ENCODE peak calls at places on chromosomes 13 and 19, in nine cellular contexts. W, M, V, K, T, U, C, J and O are unnamed samples.

GRCh38 chr19:51320258-51320657 is 8.8 kb downstream of the IGLON5 start:
- DNase-seq in V (no peak), W (no peak), T (no peak), C (no peak), U (no peak), K (peak; percentile 44), J (no peak), M (no peak), O (no peak)

GRCh38 chr19:10118960-10119359 is 739 bp downstream of the EIF3G start:
- DNase-seq in W (no peak), J (no peak), M (no peak), K (no peak), V (no peak), U (no peak), T (no peak), C (no peak), O (no peak)

GRCh38 chr19:51372649-51373504 is at the start of gene NKG7:
- DNase-seq in J (no peak), W (no peak), T (peak; percentile 32), V (no peak), C (no peak), U (no peak), M (no peak), K (no peak), O (peak; percentile 44)

GRCh38 chr13:44231786-44232516 is 141.7 kb upstream of the SERP2 start:
- DNase-seq in T (peak; percentile 76), W (no peak), K (no peak), C (peak; percentile 88), J (peak; percentile 95), V (peak; percentile 83), M (peak; percentile 48), U (peak; percentile 97), O (peak; percentile 94)

GRCh38 chr13:45872574-45872973 is 21.0 kb upstream of the SIAH3 start:
- DNase-seq in K (no peak), M (no peak), U (no peak), C (no peak), V (no peak), J (no peak), T (no peak), W (no peak), O (no peak)

GRCh38 chr19:53978975-53979801 is 12.2 kb upstream of the CACNG6 start:
- DNase-seq in V (no peak), U (no peak), C (no peak), W (no peak), J (no peak), K (no peak), M (no peak), T (no peak), O (no peak)

GRCh38 chr19:10430505-10431253 is 10.3 kb downstream of the PDE4A start:
- DNase-seq in K (peak; percentile 51), W (no peak), C (no peak), V (peak; percentile 38), T (peak; percentile 81), U (no peak), M (no peak), J (no peak), O (peak; percentile 95)

GRCh38 chr13:45859682-45860081 is 8.1 kb upstream of the SIAH3 start:
- DNase-seq in U (no peak), T (no peak), K (peak; percentile 29), V (no peak), J (no peak), M (no peak), W (no peak), C (no peak), O (no peak)

GRCh38 chr13:102839462-102839861 is 6.4 kb upstream of the ERCC5 start:
- DNase-seq in T (no peak), V (no peak), C (no peak), J (no peak), M (no peak), W (no peak), K (no peak), U (no peak), O (no peak)

GRCh38 chr19:1948676-1949075 is 7.7 kb downstream of the CSNK1G2 start:
- DNase-seq in U (no peak), K (no peak), M (no peak), C (no peak), J (no peak), T (no peak), V (no peak), W (no peak), O (no peak)